ENCODE peak calls at places on chromosome 15, in seven cellular contexts. One of them, this sample, is unnamed.

GRCh38 chr15:63509933-63510547 is 5.6 kb downstream of the USP3 start:
- DNase-seq in dorsolateral prefrontal cortex: no peak
- DNase-seq in AG08396: no peak
- DNase-seq in HL-60: no peak
- DNase-seq in stimulated activated CD8-positive, alpha-beta memory T cell treated with anti-CD3 and anti-CD28 coated beads, Interleukin-4, amount 100 ng/mL, for 1 hour: no peak
- DNase-seq in retina: no peak
- DNase-seq in pons: no peak
- DNase-seq in this sample: no peak

GRCh38 chr15:44813231-44813630 is 76.9 kb downstream of the TRIM69 start:
- DNase-seq in AG08396: no peak
- DNase-seq in HL-60: no peak
- DNase-seq in stimulated activated CD8-positive, alpha-beta memory T cell treated with anti-CD3 and anti-CD28 coated beads, Interleukin-4, amount 100 ng/mL, for 1 hour: no peak
- DNase-seq in retina: no peak
- DNase-seq in pons: no peak
- DNase-seq in dorsolateral prefrontal cortex: no peak
- DNase-seq in this sample: no peak

GRCh38 chr15:68173119-68173518 is 32.0 kb downstream of the CALML4 start:
- DNase-seq in stimulated activated CD8-positive, alpha-beta memory T cell treated with anti-CD3 and anti-CD28 coated beads, Interleukin-4, amount 100 ng/mL, for 1 hour: no peak
- DNase-seq in dorsolateral prefrontal cortex: no peak
- DNase-seq in HL-60: no peak
- DNase-seq in AG08396: no peak
- DNase-seq in retina: no peak
- DNase-seq in pons: no peak
- DNase-seq in this sample: no peak

GRCh38 chr15:40436892-40437753 is 3.6 kb upstream of the BAHD1 start:
- DNase-seq in dorsolateral prefrontal cortex: no peak
- DNase-seq in retina: peak; percentile 42
- DNase-seq in AG08396: no peak
- DNase-seq in HL-60: no peak
- DNase-seq in pons: no peak
- DNase-seq in stimulated activated CD8-positive, alpha-beta memory T cell treated with anti-CD3 and anti-CD28 coated beads, Interleukin-4, amount 100 ng/mL, for 1 hour: no peak
- DNase-seq in this sample: no peak

GRCh38 chr15:45307230-45307924 is 55.3 kb downstream of the SLC28A2 start:
- DNase-seq in stimulated activated CD8-positive, alpha-beta memory T cell treated with anti-CD3 and anti-CD28 coated beads, Interleukin-4, amount 100 ng/mL, for 1 hour: no peak
- DNase-seq in AG08396: peak; percentile 67
- DNase-seq in pons: peak; percentile 75
- DNase-seq in HL-60: no peak
- DNase-seq in retina: no peak
- DNase-seq in dorsolateral prefrontal cortex: no peak
- DNase-seq in this sample: peak; percentile 80

GRCh38 chr15:59364238-59364637 is 8.4 kb downstream of the MYO1E start:
- DNase-seq in stimulated activated CD8-positive, alpha-beta memory T cell treated with anti-CD3 and anti-CD28 coated beads, Interleukin-4, amount 100 ng/mL, for 1 hour: no peak
- DNase-seq in retina: no peak
- DNase-seq in pons: no peak
- DNase-seq in dorsolateral prefrontal cortex: no peak
- DNase-seq in HL-60: no peak
- DNase-seq in AG08396: no peak
- DNase-seq in this sample: no peak

GRCh38 chr15:55194246-55194645 is 2.5 kb downstream of the RSL24D1 start:
- DNase-seq in HL-60: no peak
- DNase-seq in dorsolateral prefrontal cortex: no peak
- DNase-seq in pons: no peak
- DNase-seq in AG08396: no peak
- DNase-seq in retina: no peak
- DNase-seq in stimulated activated CD8-positive, alpha-beta memory T cell treated with anti-CD3 and anti-CD28 coated beads, Interleukin-4, amount 100 ng/mL, for 1 hour: no peak
- DNase-seq in this sample: no peak

GRCh38 chr15:70484993-70485392 is 278.4 kb downstream of the UACA start:
- DNase-seq in AG08396: no peak
- DNase-seq in dorsolateral prefrontal cortex: no peak
- DNase-seq in HL-60: no peak
- DNase-seq in retina: no peak
- DNase-seq in pons: no peak
- DNase-seq in stimulated activated CD8-positive, alpha-beta memory T cell treated with anti-CD3 and anti-CD28 coated beads, Interleukin-4, amount 100 ng/mL, for 1 hour: no peak
- DNase-seq in this sample: no peak

GRCh38 chr15:92617197-92618037 is 38.2 kb downstream of the FAM174B start:
- DNase-seq in stimulated activated CD8-positive, alpha-beta memory T cell treated with anti-CD3 and anti-CD28 coated beads, Interleukin-4, amount 100 ng/mL, for 1 hour: no peak
- DNase-seq in AG08396: no peak
- DNase-seq in retina: no peak
- DNase-seq in HL-60: no peak
- DNase-seq in dorsolateral prefrontal cortex: peak; percentile 46
- DNase-seq in pons: no peak
- DNase-seq in this sample: no peak

GRCh38 chr15:42159381-42160015 is 3.1 kb upstream of the PLA2G4F start:
- DNase-seq in pons: no peak
- DNase-seq in AG08396: no peak
- DNase-seq in retina: no peak
- DNase-seq in HL-60: no peak
- DNase-seq in stimulated activated CD8-positive, alpha-beta memory T cell treated with anti-CD3 and anti-CD28 coated beads, Interleukin-4, amount 100 ng/mL, for 1 hour: no peak
- DNase-seq in dorsolateral prefrontal cortex: peak; percentile 31
- DNase-seq in this sample: no peak

GRCh38 chr15:47620960-47621681 is 96.2 kb upstream of the SEMA6D start:
- DNase-seq in dorsolateral prefrontal cortex: no peak
- DNase-seq in stimulated activated CD8-positive, alpha-beta memory T cell treated with anti-CD3 and anti-CD28 coated beads, Interleukin-4, amount 100 ng/mL, for 1 hour: no peak
- DNase-seq in pons: no peak
- DNase-seq in retina: no peak
- DNase-seq in AG08396: no peak
- DNase-seq in HL-60: no peak
- DNase-seq in this sample: no peak

GRCh38 chr15:40871749-40872617 is 2.1 kb downstream of the RHOV start:
- DNase-seq in stimulated activated CD8-positive, alpha-beta memory T cell treated with anti-CD3 and anti-CD28 coated beads, Interleukin-4, amount 100 ng/mL, for 1 hour: no peak
- DNase-seq in AG08396: no peak
- DNase-seq in pons: no peak
- DNase-seq in retina: no peak
- DNase-seq in HL-60: no peak
- DNase-seq in dorsolateral prefrontal cortex: no peak
- DNase-seq in this sample: no peak

GRCh38 chr15:77064118-77064517 is 6.8 kb downstream of the TSPAN3 start:
- DNase-seq in HL-60: no peak
- DNase-seq in stimulated activated CD8-positive, alpha-beta memory T cell treated with anti-CD3 and anti-CD28 coated beads, Interleukin-4, amount 100 ng/mL, for 1 hour: no peak
- DNase-seq in AG08396: no peak
- DNase-seq in retina: no peak
- DNase-seq in pons: no peak
- DNase-seq in dorsolateral prefrontal cortex: no peak
- DNase-seq in this sample: no peak

GRCh38 chr15:79431636-79432344 is at the start of gene MINAR1:
- DNase-seq in pons: no peak
- DNase-seq in retina: peak; percentile 87
- DNase-seq in HL-60: no peak
- DNase-seq in dorsolateral prefrontal cortex: no peak
- DNase-seq in stimulated activated CD8-positive, alpha-beta memory T cell treated with anti-CD3 and anti-CD28 coated beads, Interleukin-4, amount 100 ng/mL, for 1 hour: no peak
- DNase-seq in AG08396: peak; percentile 69
- DNase-seq in this sample: peak; percentile 18

GRCh38 chr15:76730262-76730661 is 174.9 kb downstream of the SCAPER start:
- DNase-seq in AG08396: no peak
- DNase-seq in HL-60: no peak
- DNase-seq in retina: no peak
- DNase-seq in pons: no peak
- DNase-seq in stimulated activated CD8-positive, alpha-beta memory T cell treated with anti-CD3 and anti-CD28 coated beads, Interleukin-4, amount 100 ng/mL, for 1 hour: no peak
- DNase-seq in dorsolateral prefrontal cortex: no peak
- DNase-seq in this sample: peak; percentile 45

GRCh38 chr15:36370735-36371115 is 208.7 kb upstream of the CDIN1 start:
- DNase-seq in stimulated activated CD8-positive, alpha-beta memory T cell treated with anti-CD3 and anti-CD28 coated beads, Interleukin-4, amount 100 ng/mL, for 1 hour: no peak
- DNase-seq in retina: no peak
- DNase-seq in HL-60: no peak
- DNase-seq in AG08396: peak; percentile 13
- DNase-seq in pons: no peak
- DNase-seq in dorsolateral prefrontal cortex: no peak
- DNase-seq in this sample: no peak

GRCh38 chr15:28101201-28101600 is 2.1 kb upstream of the OCA2 start:
- DNase-seq in AG08396: no peak
- DNase-seq in pons: no peak
- DNase-seq in HL-60: no peak
- DNase-seq in stimulated activated CD8-positive, alpha-beta memory T cell treated with anti-CD3 and anti-CD28 coated beads, Interleukin-4, amount 100 ng/mL, for 1 hour: no peak
- DNase-seq in retina: peak; percentile 50
- DNase-seq in dorsolateral prefrontal cortex: no peak
- DNase-seq in this sample: no peak

GRCh38 chr15:66899555-66900350 is 165.6 kb upstream of the SMAD3 start:
- DNase-seq in retina: no peak
- DNase-seq in AG08396: no peak
- DNase-seq in dorsolateral prefrontal cortex: no peak
- DNase-seq in pons: no peak
- DNase-seq in stimulated activated CD8-positive, alpha-beta memory T cell treated with anti-CD3 and anti-CD28 coated beads, Interleukin-4, amount 100 ng/mL, for 1 hour: no peak
- DNase-seq in HL-60: no peak
- DNase-seq in this sample: no peak

GRCh38 chr15:75063338-75063737 is 39.9 kb downstream of the PPCDC start:
- DNase-seq in retina: no peak
- DNase-seq in HL-60: no peak
- DNase-seq in AG08396: no peak
- DNase-seq in stimulated activated CD8-positive, alpha-beta memory T cell treated with anti-CD3 and anti-CD28 coated beads, Interleukin-4, amount 100 ng/mL, for 1 hour: no peak
- DNase-seq in dorsolateral prefrontal cortex: no peak
- DNase-seq in pons: no peak
- DNase-seq in this sample: peak; percentile 45

GRCh38 chr15:80615783-80616391 is 79.2 kb upstream of the ABHD17C start:
- DNase-seq in stimulated activated CD8-positive, alpha-beta memory T cell treated with anti-CD3 and anti-CD28 coated beads, Interleukin-4, amount 100 ng/mL, for 1 hour: no peak
- DNase-seq in HL-60: no peak
- DNase-seq in retina: no peak
- DNase-seq in pons: no peak
- DNase-seq in AG08396: peak; percentile 48
- DNase-seq in dorsolateral prefrontal cortex: no peak
- DNase-seq in this sample: peak; percentile 51

GRCh38 chr15:25542648-25543047 is 103.8 kb upstream of the UBE3A start:
- DNase-seq in dorsolateral prefrontal cortex: no peak
- DNase-seq in stimulated activated CD8-positive, alpha-beta memory T cell treated with anti-CD3 and anti-CD28 coated beads, Interleukin-4, amount 100 ng/mL, for 1 hour: no peak
- DNase-seq in HL-60: no peak
- DNase-seq in pons: no peak
- DNase-seq in AG08396: no peak
- DNase-seq in retina: peak; percentile 34
- DNase-seq in this sample: no peak

GRCh38 chr15:63440756-63441155 is 59.1 kb upstream of the CA12 start:
- DNase-seq in AG08396: no peak
- DNase-seq in pons: no peak
- DNase-seq in retina: no peak
- DNase-seq in stimulated activated CD8-positive, alpha-beta memory T cell treated with anti-CD3 and anti-CD28 coated beads, Interleukin-4, amount 100 ng/mL, for 1 hour: no peak
- DNase-seq in dorsolateral prefrontal cortex: no peak
- DNase-seq in HL-60: no peak
- DNase-seq in this sample: no peak

GRCh38 chr15:67823371-67824156 is 1.7 kb upstream of the SKOR1 start:
- DNase-seq in HL-60: no peak
- DNase-seq in pons: no peak
- DNase-seq in AG08396: peak; percentile 22
- DNase-seq in dorsolateral prefrontal cortex: no peak
- DNase-seq in stimulated activated CD8-positive, alpha-beta memory T cell treated with anti-CD3 and anti-CD28 coated beads, Interleukin-4, amount 100 ng/mL, for 1 hour: no peak
- DNase-seq in retina: peak; percentile 74
- DNase-seq in this sample: no peak

GRCh38 chr15:35444557-35445204 is 101.3 kb downstream of the DPH6 start:
- DNase-seq in retina: peak; percentile 34
- DNase-seq in dorsolateral prefrontal cortex: no peak
- DNase-seq in AG08396: peak; percentile 42
- DNase-seq in pons: peak; percentile 62
- DNase-seq in stimulated activated CD8-positive, alpha-beta memory T cell treated with anti-CD3 and anti-CD28 coated beads, Interleukin-4, amount 100 ng/mL, for 1 hour: no peak
- DNase-seq in HL-60: no peak
- DNase-seq in this sample: peak; percentile 36

GRCh38 chr15:68218331-68218730 is 11.2 kb downstream of the CLN6 start:
- DNase-seq in pons: no peak
- DNase-seq in HL-60: no peak
- DNase-seq in AG08396: no peak
- DNase-seq in dorsolateral prefrontal cortex: peak; percentile 13
- DNase-seq in retina: no peak
- DNase-seq in stimulated activated CD8-positive, alpha-beta memory T cell treated with anti-CD3 and anti-CD28 coated beads, Interleukin-4, amount 100 ng/mL, for 1 hour: no peak
- DNase-seq in this sample: no peak

GRCh38 chr15:78976691-78977090 is 31.8 kb upstream of the CTSH start:
- DNase-seq in AG08396: no peak
- DNase-seq in retina: no peak
- DNase-seq in stimulated activated CD8-positive, alpha-beta memory T cell treated with anti-CD3 and anti-CD28 coated beads, Interleukin-4, amount 100 ng/mL, for 1 hour: no peak
- DNase-seq in dorsolateral prefrontal cortex: no peak
- DNase-seq in pons: no peak
- DNase-seq in HL-60: no peak
- DNase-seq in this sample: no peak

GRCh38 chr15:86125775-86126174 is 46.1 kb downstream of the AGBL1 start:
- DNase-seq in dorsolateral prefrontal cortex: no peak
- DNase-seq in stimulated activated CD8-positive, alpha-beta memory T cell treated with anti-CD3 and anti-CD28 coated beads, Interleukin-4, amount 100 ng/mL, for 1 hour: no peak
- DNase-seq in AG08396: no peak
- DNase-seq in HL-60: no peak
- DNase-seq in retina: no peak
- DNase-seq in pons: no peak
- DNase-seq in this sample: no peak

GRCh38 chr15:38817427-38818155 is 253.0 kb upstream of the RASGRP1 start:
- DNase-seq in pons: peak; percentile 62
- DNase-seq in dorsolateral prefrontal cortex: peak; percentile 80
- DNase-seq in retina: peak; percentile 85
- DNase-seq in AG08396: peak; percentile 73
- DNase-seq in HL-60: no peak
- DNase-seq in stimulated activated CD8-positive, alpha-beta memory T cell treated with anti-CD3 and anti-CD28 coated beads, Interleukin-4, amount 100 ng/mL, for 1 hour: peak; percentile 61
- DNase-seq in this sample: peak; percentile 17

GRCh38 chr15:75123395-75123794 is 78.3 kb upstream of the C15orf39 start:
- DNase-seq in pons: no peak
- DNase-seq in dorsolateral prefrontal cortex: no peak
- DNase-seq in retina: no peak
- DNase-seq in HL-60: no peak
- DNase-seq in AG08396: peak; percentile 65
- DNase-seq in stimulated activated CD8-positive, alpha-beta memory T cell treated with anti-CD3 and anti-CD28 coated beads, Interleukin-4, amount 100 ng/mL, for 1 hour: no peak
- DNase-seq in this sample: peak; percentile 81

This sample was measured in stromal cell of bone marrow.